ENCODE peak calls at places on chromosomes 16 and 17, in five cellular contexts. M is ACHN, J is GM20000, N is pancreas, C is lung. H is an unnamed sample.

GRCh38 chr16:21023509-21024202 is 123.1 kb downstream of the LYRM1 start:
- DNase-seq in C (no peak), M (no peak), J (no peak), N (no peak), H (no peak)

GRCh38 chr16:61366006-61366405 is 670.2 kb downstream of the CDH8 start:
- DNase-seq in C (no peak), N (no peak), M (no peak), J (no peak), H (no peak)

GRCh38 chr16:88815901-88816589 is 4.3 kb upstream of the APRT start:
- DNase-seq in C (no peak), M (peak), N (no peak), J (peak), H (no peak)

GRCh38 chr16:84105286-84105815 is 11.4 kb downstream of the MBTPS1 start:
- DNase-seq in N (no peak), J (no peak), C (no peak), M (no peak), H (no peak)

GRCh38 chr17:37134050-37134449 is 185.3 kb downstream of the AATF start:
- DNase-seq in C (no peak), N (no peak), M (no peak), J (no peak), H (no peak)

GRCh38 chr17:11935734-11936406 is 61.4 kb downstream of the ZNF18 start:
- DNase-seq in C (peak), J (no peak), M (peak), N (no peak), H (no peak)

GRCh38 chr17:42518755-42519545 is 17.1 kb upstream of the NAGLU start:
- DNase-seq in J (no peak), C (no peak), M (peak), N (no peak), H (peak)

GRCh38 chr16:4847774-4848587 is 700 bp downstream of the UBN1 start:
- DNase-seq in M (peak), C (peak), N (peak), J (peak), H (peak)

GRCh38 chr16:6124136-6124535 is 1026.5 kb upstream of the EEF2KMT start:
- DNase-seq in C (no peak), J (no peak), M (no peak), N (no peak), H (no peak)

GRCh38 chr16:58284488-58284887 is 10.3 kb downstream of the PRSS54 start:
- DNase-seq in N (no peak), J (no peak), C (no peak), M (no peak), H (no peak)

GRCh38 chr17:76528156-76528527 is 9.4 kb downstream of the CYGB start:
- DNase-seq in J (no peak), C (no peak), M (no peak), N (no peak), H (peak)

GRCh38 chr17:80445152-80446110 is 30.5 kb downstream of the ENDOV start:
- DNase-seq in J (no peak), N (no peak), M (no peak), C (no peak), H (no peak)

GRCh38 chr17:44376124-44376523 is 12.5 kb upstream of the FAM171A2 start:
- DNase-seq in J (peak), N (no peak), C (no peak), M (peak), H (peak)